ENCODE peak calls at places on chromosomes 4 and X, in nine cellular contexts. R, P, X, D, K, W, F, L and S are unnamed samples.

GRCh38 chrX:133559909-133560308 is 144.6 kb upstream of the GPC4 start:
- DNase-seq in R (no peak), P (no peak), X (no peak), D (no peak), K (no peak), W (no peak), F (no peak), L (peak), S (no peak)

GRCh38 chr4:89296399-89296798 is 11.2 kb downstream of the GPRIN3 start:
- DNase-seq in R (no peak), P (no peak), X (peak), D (no peak), K (no peak), W (no peak), F (no peak), L (no peak), S (no peak)

GRCh38 chrX:34873500-34874225 is 68.9 kb upstream of the FAM47B start:
- DNase-seq in R (no peak), P (no peak), X (no peak), D (no peak), K (no peak), W (no peak), F (no peak), L (peak), S (no peak)

GRCh38 chrX:54695816-54696487 is 102.1 kb downstream of the ITIH6 start:
- DNase-seq in R (peak), P (no peak), X (peak), D (no peak), K (no peak), W (no peak), F (no peak), L (peak), S (no peak)

GRCh38 chr4:152981278-152981677 is 45.2 kb downstream of the FHDC1 start:
- DNase-seq in R (no peak), P (no peak), X (no peak), D (no peak), K (no peak), W (no peak), F (no peak), L (peak), S (peak)

GRCh38 chr4:75497133-75497532 is 17.1 kb downstream of the RCHY1 start:
- DNase-seq in R (no peak), P (no peak), X (no peak), D (no peak), K (no peak), W (no peak), F (no peak), L (peak), S (no peak)

GRCh38 chr4:142265536-142265935 is 580.6 kb downstream of the INPP4B start:
- DNase-seq in R (peak), P (peak), X (no peak), D (no peak), K (peak), W (no peak), F (no peak), L (peak), S (no peak)

GRCh38 chr4:114038762-114039392 is 59.4 kb upstream of the ARSJ start:
- DNase-seq in R (no peak), P (no peak), X (no peak), D (no peak), K (no peak), W (no peak), F (no peak), L (peak), S (no peak)

DNA sequence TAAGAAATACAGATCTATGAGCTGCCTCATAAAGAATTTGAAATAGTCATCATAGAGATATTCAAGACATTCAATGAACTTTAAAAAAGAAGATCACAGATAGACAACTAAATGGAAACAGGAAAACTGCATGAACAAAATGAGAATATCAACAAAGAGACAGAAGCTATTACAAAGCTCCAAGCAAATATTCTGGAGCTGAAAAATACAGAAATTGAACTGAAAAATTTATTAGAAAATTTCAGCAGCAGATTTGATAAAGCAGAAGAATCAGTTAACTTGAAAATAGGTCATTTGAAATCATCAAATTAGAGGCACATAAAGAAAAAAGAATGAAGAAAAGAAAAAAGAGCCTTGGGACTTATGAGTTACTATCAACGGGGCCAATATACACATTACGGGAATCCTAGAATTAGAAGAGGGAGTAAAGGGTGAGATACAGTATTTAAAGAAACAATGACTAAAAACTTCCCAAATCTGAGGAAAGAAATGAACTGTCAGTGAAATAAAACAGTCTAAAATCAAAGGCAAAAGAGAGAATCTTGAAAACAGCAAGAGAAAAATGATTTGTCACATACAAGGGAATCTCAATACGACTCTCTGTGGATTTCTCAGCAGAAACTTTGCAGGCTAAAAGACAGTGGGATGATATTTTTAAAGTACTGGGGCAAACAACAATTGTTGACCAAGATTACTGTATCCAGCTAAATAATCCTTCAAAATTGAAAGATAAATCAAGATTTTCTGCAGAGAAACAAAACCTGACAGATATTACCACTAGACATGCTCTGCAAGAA is 641.6 kb downstream of the ANKRD50 start:
- DNase-seq in R (no peak), P (no peak), X (no peak), D (no peak), K (no peak), W (no peak), F (no peak), L (peak), S (no peak)
- H3K4me3 ChIP-seq in R (no peak), P (no peak), X (no peak), D (no peak), K (no peak), W (no peak), F (no peak), L (no peak), S (no peak)

GRCh38 chrX:20218809-20219505 is 47.8 kb downstream of the RPS6KA3 start:
- DNase-seq in R (no peak), P (no peak), X (no peak), D (no peak), K (no peak), W (peak), F (peak), L (no peak), S (no peak)
- TF ChIP-seq CTCF in R (no peak), P (no peak), X (no peak), D (peak), K (no peak), W (no peak), F (peak), L (no peak), S (peak)

DNA sequence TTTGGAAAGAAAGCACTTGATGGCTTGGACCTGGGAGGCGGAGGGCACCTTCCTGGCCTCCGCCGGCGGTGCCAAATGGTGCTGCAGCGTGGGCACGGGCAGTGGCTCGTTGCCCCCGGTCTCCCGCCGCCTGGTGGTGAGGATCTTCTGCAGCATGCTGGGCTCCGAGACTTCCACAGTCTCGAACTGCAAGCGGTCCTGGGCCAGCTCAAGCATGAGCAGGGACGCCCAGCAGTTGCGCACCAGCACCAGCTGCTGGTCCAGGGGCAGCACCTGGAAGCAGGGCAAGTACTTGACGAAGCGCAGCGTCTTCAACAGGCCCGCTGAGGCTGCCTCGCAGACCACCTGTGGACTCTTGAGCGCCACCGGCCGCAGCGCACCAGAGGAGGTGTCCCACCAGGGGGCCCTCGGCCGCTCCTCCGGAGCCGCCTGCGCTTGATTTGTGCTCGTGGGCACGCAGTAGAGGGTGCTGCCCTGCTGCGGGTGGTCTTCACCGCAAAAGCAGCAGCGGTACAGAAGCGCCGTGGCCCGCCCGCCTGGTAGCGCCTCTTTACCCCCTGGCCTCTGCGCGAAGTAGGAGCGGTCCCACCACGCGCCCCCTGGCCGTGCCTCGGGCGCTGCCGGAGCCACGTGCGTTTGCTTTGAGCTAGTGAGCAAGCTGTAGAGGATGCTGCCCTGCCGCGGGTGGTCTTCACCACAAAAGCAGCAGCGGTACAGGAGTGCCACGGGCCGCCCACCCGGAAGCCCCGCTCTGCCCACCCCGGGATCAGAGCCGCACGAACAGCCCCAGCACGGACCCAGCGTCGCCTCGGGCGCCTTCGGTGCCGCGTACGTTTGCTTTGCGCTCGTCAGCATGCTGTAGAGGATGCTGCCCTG is 689 bp downstream of the NR0B1 start:
- DNase-seq in R (peak), P (no peak), X (no peak), D (peak), K (no peak), W (no peak), F (peak), L (no peak), S (no peak)
- H3K4me3 ChIP-seq in R (no peak), P (peak), X (no peak), D (peak), K (peak), W (peak), F (peak), L (no peak), S (peak)

DNA sequence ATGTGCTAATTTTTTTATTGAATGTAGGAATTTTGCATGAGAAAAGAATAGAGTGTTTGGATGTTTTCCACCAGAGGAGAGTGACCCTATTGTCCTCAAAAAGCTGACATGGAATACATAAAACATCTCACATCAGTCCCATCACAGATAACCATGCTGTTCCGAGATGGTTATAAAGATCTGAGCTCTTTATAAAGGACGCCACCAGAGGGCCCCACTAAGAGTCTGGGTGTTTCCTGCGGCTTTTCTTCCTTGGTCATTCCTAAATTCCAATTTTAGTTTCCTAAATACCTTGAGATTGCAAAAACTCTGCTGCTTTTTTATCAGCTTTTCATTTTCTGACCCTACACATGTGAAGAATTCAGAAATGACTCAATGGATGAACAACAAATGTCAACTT is 504.5 kb upstream of the FRG1 start:
- DNase-seq in R (no peak), P (no peak), X (no peak), D (no peak), K (no peak), W (no peak), F (peak), L (peak), S (no peak)
- TF ChIP-seq CTCF in R (no peak), P (no peak), X (peak), D (no peak), K (no peak), W (no peak), F (peak), L (no peak), S (no peak)

GRCh38 chrX:20746690-20747089 is 480.0 kb upstream of the RPS6KA3 start:
- DNase-seq in R (no peak), P (no peak), X (no peak), D (no peak), K (no peak), W (no peak), F (no peak), L (no peak), S (no peak)
- H3K4me3 ChIP-seq in R (no peak), P (no peak), X (no peak), D (no peak), K (no peak), W (no peak), F (no peak), L (no peak), S (no peak)

DNA sequence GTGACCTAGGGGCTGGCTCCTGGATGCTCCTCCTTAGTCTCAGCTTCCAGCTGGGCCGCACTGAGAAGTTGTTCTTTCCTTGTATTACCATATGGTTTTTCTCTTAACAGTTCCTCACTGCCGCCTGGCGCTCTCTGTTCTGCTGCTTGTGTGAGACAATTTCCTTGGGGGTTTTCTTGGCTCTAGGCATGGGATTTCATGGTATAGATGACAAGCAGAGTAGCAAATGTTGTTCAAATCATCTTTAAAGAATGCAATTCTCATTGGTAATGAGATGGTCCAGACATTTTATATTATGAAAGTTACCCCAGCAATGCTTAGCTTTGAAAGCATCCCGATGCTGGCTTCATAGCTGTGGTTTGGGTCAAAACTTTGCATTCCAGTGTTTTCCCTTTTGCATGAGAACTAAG is 37.6 kb downstream of the SEPTIN11 start:
- DNase-seq in R (no peak), P (peak), X (no peak), D (no peak), K (no peak), W (peak), F (no peak), L (no peak), S (peak)
- TF ChIP-seq CTCF in R (no peak), P (peak), X (no peak), D (no peak), K (no peak), W (no peak), F (no peak), L (no peak), S (peak)

GRCh38 chr4:68404153-68404552 is 43.1 kb upstream of the TMPRSS11E start:
- DNase-seq in R (no peak), P (no peak), X (no peak), D (no peak), K (no peak), W (no peak), F (no peak), L (no peak), S (no peak)
- H3K4me3 ChIP-seq in R (no peak), P (no peak), X (no peak), D (no peak), K (no peak), W (no peak), F (no peak), L (no peak), S (no peak)

DNA sequence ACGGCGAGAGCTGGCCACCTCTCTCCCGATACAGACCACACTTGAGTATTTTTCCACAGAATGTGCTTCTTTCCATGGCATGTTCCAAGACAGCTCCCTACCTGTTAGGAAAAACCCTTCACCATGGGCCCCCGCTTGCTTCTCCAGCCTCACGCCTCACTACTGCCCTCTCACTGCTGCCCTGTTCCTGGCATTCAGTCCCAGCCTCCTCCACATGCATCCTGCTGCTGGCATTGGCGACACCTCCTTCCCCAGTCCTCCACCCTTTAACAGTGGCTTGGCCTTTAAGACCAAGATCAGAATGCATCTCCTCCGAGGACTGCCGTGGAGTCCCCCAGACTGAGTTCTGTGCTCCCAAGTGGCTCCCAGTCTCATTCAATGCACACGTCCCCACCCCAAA is 10.7 kb downstream of the PNMA6F start:
- DNase-seq in R (no peak), P (no peak), X (no peak), D (no peak), K (no peak), W (no peak), F (no peak), L (no peak), S (no peak)
- TF ChIP-seq CTCF in R (no peak), P (no peak), X (no peak), D (no peak), K (no peak), W (no peak), F (no peak), L (peak), S (no peak)

GRCh38 chrX:91434351-91435168 is at the start of gene PABPC5:
- DNase-seq in R (no peak), P (peak), X (no peak), D (peak), K (peak), W (peak), F (peak), L (peak), S (peak)
- H3K4me3 ChIP-seq in R (no peak), P (peak), X (no peak), D (peak), K (peak), W (peak), F (peak), L (peak), S (peak)